ENCODE peak calls at places on chromosomes 6 and 20, in nine cellular contexts. F, R, E, H, P, T, K, Y and Z are unnamed samples.

GRCh38 chr6:148416309-148416965 is 73.8 kb downstream of the SASH1 start:
- DNase-seq in R (no peak), E (no peak), H (no peak), T (no peak), P (no peak), K (no peak), F (no peak), Y (no peak), Z (no peak)

GRCh38 chr6:169205176-169206160 is 48.2 kb downstream of the THBS2 start:
- DNase-seq in Y (no peak), P (peak; percentile 78), R (peak; percentile 76), H (no peak), K (no peak), F (no peak), T (no peak), E (no peak), Z (no peak)

GRCh38 chr20:32610897-32611218 is 25.7 kb upstream of the NOL4L start:
- DNase-seq in P (no peak), Y (no peak), H (no peak), T (no peak), R (no peak), E (no peak), F (no peak), K (no peak), Z (no peak)

GRCh38 chr6:122817766-122818165 is 28.7 kb downstream of the SMPDL3A start:
- DNase-seq in P (no peak), F (no peak), Y (no peak), E (no peak), T (no peak), K (no peak), H (no peak), R (no peak), Z (no peak)

GRCh38 chr20:61056627-61057312 is 195.3 kb upstream of the CDH4 start:
- DNase-seq in P (peak; percentile 41), F (peak; percentile 11), K (no peak), T (no peak), E (no peak), H (no peak), R (no peak), Y (no peak), Z (no peak)

GRCh38 chr6:16105874-16106273 is 23.0 kb upstream of the MYLIP start:
- DNase-seq in P (no peak), R (peak; percentile 70), H (peak; percentile 27), T (no peak), F (no peak), E (no peak), Y (no peak), K (no peak), Z (no peak)

GRCh38 chr20:11210611-11211010 is 536.8 kb upstream of the JAG1 start:
- DNase-seq in F (no peak), K (no peak), E (no peak), R (no peak), T (no peak), P (no peak), H (no peak), Y (no peak), Z (no peak)

GRCh38 chr6:4583026-4583425 is 193.2 kb upstream of the CDYL start:
- DNase-seq in T (no peak), K (no peak), Y (no peak), E (no peak), R (no peak), H (no peak), P (no peak), F (no peak), Z (no peak)

GRCh38 chr6:116881236-116881635 is 4.2 kb downstream of the RFX6 start:
- DNase-seq in T (no peak), R (no peak), K (no peak), F (no peak), P (no peak), H (peak; percentile 26), Y (no peak), E (no peak), Z (no peak)

GRCh38 chr6:144893737-144894151 is 608.6 kb downstream of the UTRN start:
- DNase-seq in Y (no peak), F (no peak), K (no peak), T (no peak), H (no peak), R (no peak), P (no peak), E (no peak), Z (no peak)

GRCh38 chr6:16494781-16495180 is 256.4 kb downstream of the GMPR start:
- DNase-seq in T (no peak), P (no peak), H (peak; percentile 19), K (no peak), E (no peak), R (no peak), Y (peak; percentile 19), F (no peak), Z (peak; percentile 90)

GRCh38 chr6:27851440-27851839 is 60.8 kb downstream of the OR2B2 start:
- DNase-seq in F (no peak), P (no peak), E (no peak), H (no peak), R (no peak), K (no peak), Y (no peak), T (no peak), Z (no peak)

DNA sequence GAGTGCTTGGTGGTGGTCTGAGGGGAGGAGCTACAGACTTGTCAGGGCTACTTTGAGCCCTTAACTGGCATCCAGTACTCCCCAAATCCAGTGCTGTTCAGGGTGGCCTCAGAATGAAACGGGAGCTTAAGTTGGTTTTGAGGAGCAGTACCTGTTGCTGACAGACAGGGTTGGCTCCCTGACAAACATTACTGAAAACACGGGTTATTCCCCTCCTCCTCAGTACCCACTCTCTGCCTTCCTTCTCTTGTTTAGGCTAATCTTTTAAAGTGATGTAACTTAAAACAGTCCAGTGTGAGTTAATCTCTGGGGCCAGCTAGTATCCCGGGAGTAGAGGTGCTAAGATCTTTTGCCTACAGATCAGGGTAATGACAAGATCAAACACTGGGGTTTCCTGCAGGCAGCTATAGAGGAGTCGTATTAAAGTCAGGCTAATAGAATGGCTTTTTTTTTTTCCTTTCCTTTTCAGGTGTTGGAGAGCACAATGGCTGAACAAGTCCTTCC is 3.7 kb downstream of the TNFAIP3 start:
- DNase-seq in T (no peak), R (no peak), P (no peak), E (no peak), F (no peak), K (no peak), H (no peak), Y (no peak), Z (peak; percentile 87)
- TF ChIP-seq CTCF in T (no peak), R (peak; percentile 34), P (no peak), E (no peak), F (no peak), K (no peak), H (peak; percentile 30), Y (no peak), Z (peak; percentile 38)

GRCh38 chr6:42367353-42368011 is 84.2 kb downstream of the TRERF1 start:
- DNase-seq in K (peak; percentile 19), F (no peak), R (no peak), T (no peak), P (no peak), H (peak; percentile 29), Y (no peak), E (no peak), Z (peak; percentile 88)
- H3K4me3 ChIP-seq in K (no peak overlapping the region), F (no peak overlapping the region), R (no peak overlapping the region), T (no peak overlapping the region), P (no peak overlapping the region), H (no peak overlapping the region), Y (no peak overlapping the region), E (no peak overlapping the region), Z (peak overlapping the region; percentile 50)

GRCh38 chr6:139231206-139231605 is 60.6 kb downstream of the TXLNB start:
- DNase-seq in T (no peak), Y (no peak), P (no peak), H (no peak), E (no peak), F (no peak), K (no peak), R (no peak), Z (no peak)

GRCh38 chr6:139236105-139236504 is 55.7 kb downstream of the TXLNB start:
- DNase-seq in P (no peak), Y (no peak), T (no peak), H (no peak), R (no peak), E (no peak), K (no peak), F (no peak), Z (no peak)

GRCh38 chr6:139235666-139236065 is 56.1 kb downstream of the TXLNB start:
- DNase-seq in F (no peak), K (no peak), E (no peak), H (no peak), T (no peak), Y (no peak), R (no peak), P (no peak), Z (no peak)

GRCh38 chr6:139230421-139230840 is 61.4 kb downstream of the TXLNB start:
- DNase-seq in R (peak; percentile 48), T (no peak), K (no peak), P (peak; percentile 71), E (no peak), Y (no peak), F (no peak), H (peak; percentile 70), Z (peak; percentile 31)
- TF ChIP-seq CTCF in R (no peak), T (no peak), K (no peak), P (no peak), E (no peak), Y (no peak), F (no peak), H (peak; percentile 47), Z (peak; percentile 26)

DNA sequence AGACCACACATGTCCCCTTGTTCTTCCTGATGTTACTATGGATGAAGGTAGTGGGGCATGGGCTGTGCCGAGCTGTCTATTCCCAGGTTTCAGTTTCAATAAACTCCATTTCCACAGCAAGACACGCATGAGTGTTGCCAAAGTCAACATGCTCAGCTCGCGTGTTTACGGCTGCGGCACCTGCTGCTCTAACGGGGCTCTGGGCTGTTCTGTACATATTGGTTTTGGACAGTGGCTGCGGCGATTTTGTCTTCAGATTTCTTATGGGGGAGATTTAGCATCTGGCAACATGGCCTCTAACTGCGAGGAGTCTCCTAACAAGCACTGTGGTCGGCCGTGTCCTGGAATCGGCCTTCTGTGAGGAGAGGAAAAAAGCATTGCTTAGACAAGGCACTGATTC is 58.6 kb downstream of the TMEM242 start:
- DNase-seq in P (peak; percentile 24), Y (peak; percentile 59), R (no peak), H (peak; percentile 38), K (no peak), T (peak; percentile 24), E (no peak), F (peak; percentile 62), Z (no peak)
- H3K4me3 ChIP-seq in P (no peak overlapping the region), Y (no peak overlapping the region), R (no peak overlapping the region), H (peak overlapping the region; percentile 33), K (no peak overlapping the region), T (no peak overlapping the region), E (peak overlapping the region; percentile 60), F (no peak overlapping the region), Z (no peak overlapping the region)

GRCh38 chr6:8608737-8609136 is 173.4 kb upstream of the SLC35B3 start:
- DNase-seq in T (no peak), R (no peak), F (no peak), E (no peak), K (no peak), P (no peak), Y (no peak), H (no peak), Z (no peak)
- TF ChIP-seq CTCF in T (no peak), R (no peak), F (no peak), E (no peak), K (no peak), P (no peak), Y (no peak), H (no peak), Z (no peak)

DNA sequence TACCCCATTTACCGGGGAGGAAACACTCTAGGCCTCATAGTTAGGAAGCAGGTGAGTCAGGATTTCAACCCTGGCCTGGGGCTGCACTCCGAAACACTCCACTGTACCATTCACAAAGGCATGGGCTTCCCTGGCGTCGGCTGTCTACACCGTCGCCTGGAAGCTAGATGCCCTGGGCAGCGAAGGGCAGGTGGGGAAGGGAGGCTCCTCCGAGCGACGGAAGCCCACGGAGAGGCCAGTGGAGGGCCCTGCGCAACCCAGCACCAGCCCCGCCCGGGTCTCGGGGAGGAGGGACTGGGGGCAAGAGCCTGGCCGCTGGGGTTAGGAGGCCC is 16.1 kb downstream of the SDCBP2 start:
- DNase-seq in Y (no peak), P (no peak), E (no peak), H (no peak), R (no peak), F (no peak), K (no peak), T (no peak), Z (no peak)
- H3K4me3 ChIP-seq in Y (no peak overlapping the region), P (no peak overlapping the region), E (no peak overlapping the region), H (no peak overlapping the region), R (no peak overlapping the region), F (peak overlapping the region; percentile 31), K (no peak overlapping the region), T (no peak overlapping the region), Z (no peak overlapping the region)